ENCODE peak calls at places on chromosome 3, in eight cellular contexts. W, L, N, B, Z, C, J and I are unnamed samples.

GRCh38 chr3:110550511-110550910 is 521.1 kb upstream of the NECTIN3 start:
- DNase-seq in W (no peak), L (no peak), N (no peak), B (no peak), Z (no peak), C (no peak), J (no peak), I (no peak)

GRCh38 chr3:98893740-98894139 is 7.8 kb downstream of the DCBLD2 start:
- DNase-seq in W (peak), L (no peak), N (no peak), B (no peak), Z (no peak), C (no peak), J (no peak), I (no peak)

GRCh38 chr3:141646760-141647561 is 91.1 kb upstream of the RNF7 start:
- DNase-seq in W (peak), L (no peak), N (no peak), B (peak), Z (no peak), C (no peak), J (peak), I (no peak)

GRCh38 chr3:114450008-114450596 is 156.3 kb downstream of the TIGIT start:
- DNase-seq in W (no peak), L (no peak), N (no peak), B (peak), Z (no peak), C (no peak), J (peak), I (no peak)

GRCh38 chr3:189488241-189488767 is 142.9 kb upstream of the TP63 start:
- DNase-seq in W (peak), L (no peak), N (no peak), B (no peak), Z (no peak), C (no peak), J (no peak), I (no peak)

GRCh38 chr3:26712211-26713026 is 89.8 kb downstream of the LRRC3B start:
- DNase-seq in W (peak), L (no peak), N (peak), B (peak), Z (peak), C (no peak), J (peak), I (no peak)

GRCh38 chr3:131561511-131561910 is 58.7 kb upstream of the MRPL3 start:
- DNase-seq in W (peak), L (no peak), N (peak), B (no peak), Z (no peak), C (no peak), J (no peak), I (no peak)

GRCh38 chr3:72661115-72661457 is 187.2 kb downstream of the SHQ1 start:
- DNase-seq in W (peak), L (no peak), N (no peak), B (peak), Z (no peak), C (no peak), J (peak), I (no peak)

GRCh38 chr3:123137001-123137400 is 64.7 kb upstream of the SEC22A start:
- DNase-seq in W (no peak), L (no peak), N (no peak), B (no peak), Z (no peak), C (no peak), J (no peak), I (no peak)

GRCh38 chr3:141367038-141367730 is 1.1 kb upstream of the ZBTB38 start:
- DNase-seq in W (peak), L (no peak), N (no peak), B (no peak), Z (no peak), C (no peak), J (no peak), I (no peak)

GRCh38 chr3:140292154-140292553 is 357.2 kb downstream of the CLSTN2 start:
- DNase-seq in W (peak), L (no peak), N (no peak), B (no peak), Z (no peak), C (no peak), J (no peak), I (no peak)

GRCh38 chr3:38544926-38545325 is 48.8 kb downstream of the EXOG start:
- DNase-seq in W (no peak), L (no peak), N (no peak), B (no peak), Z (no peak), C (no peak), J (no peak), I (no peak)

GRCh38 chr3:46509661-46510187 is 11.9 kb downstream of the RTP3 start:
- DNase-seq in W (no peak), L (no peak), N (no peak), B (no peak), Z (no peak), C (no peak), J (no peak), I (no peak)

GRCh38 chr3:63386568-63386967 is 108.5 kb downstream of the SYNPR start:
- DNase-seq in W (no peak), L (no peak), N (peak), B (no peak), Z (no peak), C (no peak), J (no peak), I (no peak)

GRCh38 chr3:164004205-164004604 is 1074.1 kb downstream of the SI start:
- DNase-seq in W (no peak), L (no peak), N (no peak), B (no peak), Z (no peak), C (no peak), J (no peak), I (no peak)

GRCh38 chr3:4852780-4853748 is 126.2 kb upstream of the BHLHE40 start:
- DNase-seq in W (peak), L (no peak), N (no peak), B (no peak), Z (no peak), C (no peak), J (no peak), I (no peak)

GRCh38 chr3:131772278-131772893 is 262.4 kb downstream of the CPNE4 start:
- DNase-seq in W (no peak), L (no peak), N (peak), B (no peak), Z (no peak), C (no peak), J (no peak), I (no peak)

GRCh38 chr3:127629462-127630403 is 748 bp downstream of the PODXL2 start:
- DNase-seq in W (no peak), L (peak), N (peak), B (peak), Z (peak), C (peak), J (peak), I (no peak)

GRCh38 chr3:190041333-190042041 is 79.2 kb downstream of the P3H2 start:
- DNase-seq in W (peak), L (no peak), N (no peak), B (no peak), Z (no peak), C (no peak), J (no peak), I (no peak)

GRCh38 chr3:174387736-174388135 is 471.4 kb upstream of the NAALADL2 start:
- DNase-seq in W (no peak), L (no peak), N (no peak), B (no peak), Z (no peak), C (no peak), J (no peak), I (no peak)

GRCh38 chr3:191244242-191244867 is 45.3 kb downstream of the OSTN start:
- DNase-seq in W (peak), L (no peak), N (no peak), B (no peak), Z (no peak), C (peak), J (no peak), I (no peak)

GRCh38 chr3:180433172-180433571 is 168.8 kb upstream of the TTC14 start:
- DNase-seq in W (peak), L (no peak), N (no peak), B (no peak), Z (no peak), C (no peak), J (no peak), I (no peak)

GRCh38 chr3:64244011-64244942 is 19.0 kb upstream of the PRICKLE2 start:
- DNase-seq in W (no peak), L (no peak), N (no peak), B (no peak), Z (no peak), C (no peak), J (no peak), I (no peak)

GRCh38 chr3:113261996-113262665 is 50.8 kb downstream of the BOC start:
- DNase-seq in W (peak), L (no peak), N (no peak), B (no peak), Z (no peak), C (no peak), J (peak), I (no peak)

GRCh38 chr3:23055733-23056376 is 147.3 kb upstream of the UBE2E2 start:
- DNase-seq in W (peak), L (no peak), N (no peak), B (no peak), Z (no peak), C (no peak), J (no peak), I (no peak)

GRCh38 chr3:23320586-23321570 is 117.8 kb downstream of the UBE2E2 start:
- DNase-seq in W (no peak), L (no peak), N (no peak), B (no peak), Z (no peak), C (no peak), J (no peak), I (no peak)

GRCh38 chr3:111737712-111738097 is 121.4 kb upstream of the PHLDB2 start:
- DNase-seq in W (peak), L (no peak), N (no peak), B (no peak), Z (no peak), C (no peak), J (no peak), I (no peak)

GRCh38 chr3:132645058-132645457 is 14.6 kb downstream of the ACAD11 start:
- DNase-seq in W (no peak), L (no peak), N (no peak), B (no peak), Z (no peak), C (no peak), J (no peak), I (no peak)